ENCODE peak calls at places on chromosomes 3 and 15, in eight cellular contexts. P is tibial artery, F is mucosa of descending colon, J is cardiac muscle cell, H is coronary artery, Q is brain microvascular endothelial cell, V is pancreas, U is foreskin fibroblast. Y is an unnamed sample.

GRCh38 chr3:190533511-190534282 is 19.8 kb downstream of the IL1RAP start:
- DNase-seq in J (no peak), F (peak; percentile 28), U (peak; percentile 41), Q (peak; percentile 83), H (peak; percentile 74), P (peak; percentile 72), V (no peak), Y (no peak)

GRCh38 chr3:112327371-112327951 is 5.5 kb upstream of the CD200 start:
- DNase-seq in H (no peak), P (no peak), V (no peak), J (peak; percentile 40), F (no peak), U (peak; percentile 26), Q (peak; percentile 54), Y (peak; percentile 88)

GRCh38 chr3:37862219-37862711 is 585 bp downstream of the CTDSPL start:
- DNase-seq in F (peak; percentile 76), P (peak; percentile 55), V (peak; percentile 21), Q (peak; percentile 22), U (peak; percentile 46), J (peak; percentile 53), H (no peak), Y (no peak)

GRCh38 chr3:120357807-120358206 is 8.7 kb upstream of the LRRC58 start:
- DNase-seq in P (no peak), V (no peak), U (no peak), H (no peak), J (no peak), Q (no peak), F (no peak), Y (no peak)

GRCh38 chr3:123289336-123290106 is 87.8 kb downstream of the SEC22A start:
- DNase-seq in V (no peak), P (no peak), Q (no peak), H (no peak), U (no peak), F (no peak), J (no peak), Y (no peak)

GRCh38 chr3:131387796-131388195 is 6.2 kb downstream of the NUDT16 start:
- DNase-seq in J (no peak), P (no peak), H (no peak), F (no peak), U (no peak), V (no peak), Q (no peak), Y (no peak)

GRCh38 chr15:100602064-100602821 is at the start of the genes ASB7 and LINS1:
- DNase-seq in H (peak; percentile 100), F (peak; percentile 100), U (peak; percentile 100), V (peak; percentile 100), Q (peak; percentile 100), J (peak; percentile 100), P (peak; percentile 100), Y (peak; percentile 100)

GRCh38 chr15:97521894-97522293 is 438.6 kb upstream of the ARRDC4 start:
- DNase-seq in Q (no peak), F (no peak), P (no peak), J (peak; percentile 61), H (no peak), U (no peak), V (peak; percentile 4), Y (no peak)

GRCh38 chr3:156519758-156520162 is 35.2 kb downstream of the SSR3 start:
- DNase-seq in P (no peak), F (no peak), U (no peak), V (no peak), Q (no peak), H (no peak), J (no peak), Y (peak; percentile 24)

GRCh38 chr3:45832691-45833090 is 9.2 kb downstream of the LZTFL1 start:
- DNase-seq in Q (no peak), H (no peak), J (peak; percentile 25), F (no peak), V (no peak), P (no peak), U (no peak), Y (peak; percentile 53)

GRCh38 chr15:96020133-96020532 is 310.4 kb upstream of the NR2F2 start:
- DNase-seq in J (no peak), Q (no peak), P (no peak), F (no peak), H (no peak), V (peak; percentile 4), U (no peak), Y (no peak)

GRCh38 chr3:59600631-59601030 is 550.8 kb upstream of the CFAP20DC start:
- DNase-seq in J (no peak), V (no peak), H (no peak), F (no peak), P (no peak), U (no peak), Q (no peak), Y (no peak)

GRCh38 chr3:93988283-93988682 is 8.3 kb downstream of the ARL13B start:
- DNase-seq in V (no peak), P (no peak), U (no peak), H (no peak), J (no peak), F (no peak), Q (no peak), Y (no peak)

GRCh38 chr3:188264231-188265213 is 110.6 kb downstream of the LPP start:
- DNase-seq in F (no peak), Q (no peak), P (peak; percentile 67), J (no peak), H (no peak), U (peak; percentile 73), V (no peak), Y (no peak)

GRCh38 chr3:100635273-100635701 is 25.9 kb downstream of the ADGRG7 start:
- DNase-seq in V (no peak), Q (no peak), H (no peak), J (peak; percentile 18), P (no peak), F (no peak), U (no peak), Y (no peak)

GRCh38 chr15:90132437-90132836 is 30.2 kb upstream of the IDH2 start:
- DNase-seq in H (no peak), J (no peak), P (no peak), Q (no peak), U (no peak), F (no peak), V (no peak), Y (no peak)
- H3K4me3 ChIP-seq in H (no peak overlapping the region), J (no peak overlapping the region), P (no peak overlapping the region), Q (no peak overlapping the region), U (no peak overlapping the region), F (no peak overlapping the region), V (no peak overlapping the region), Y (no peak overlapping the region)

DNA sequence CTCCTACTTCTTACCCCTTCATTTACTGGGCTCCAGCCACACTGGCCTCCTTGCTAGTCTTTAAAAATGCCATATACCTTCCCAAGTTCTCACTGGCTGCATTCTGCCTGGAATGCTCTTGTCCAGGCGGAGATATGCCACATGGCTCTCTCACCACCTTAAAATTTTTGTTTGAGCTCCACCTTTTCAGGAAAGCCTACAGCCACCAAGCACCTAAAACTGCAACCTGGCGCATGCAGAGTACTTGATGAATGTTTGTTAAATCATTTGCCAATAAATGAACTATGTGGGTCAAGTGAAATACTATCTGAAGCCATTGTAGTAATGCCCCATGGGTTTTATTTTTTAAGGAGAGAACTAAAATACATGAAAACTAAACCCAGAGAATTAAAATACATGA is 54.3 kb downstream of the GLB1 start:
- DNase-seq in Q (no peak), P (no peak), F (no peak), U (no peak), V (no peak), J (no peak), H (no peak), Y (no peak)
- TF ChIP-seq CTCF in Q (no peak), P (no peak), F (no peak), U (no peak), V (no peak), J (no peak), H (no peak), Y (no peak)

DNA sequence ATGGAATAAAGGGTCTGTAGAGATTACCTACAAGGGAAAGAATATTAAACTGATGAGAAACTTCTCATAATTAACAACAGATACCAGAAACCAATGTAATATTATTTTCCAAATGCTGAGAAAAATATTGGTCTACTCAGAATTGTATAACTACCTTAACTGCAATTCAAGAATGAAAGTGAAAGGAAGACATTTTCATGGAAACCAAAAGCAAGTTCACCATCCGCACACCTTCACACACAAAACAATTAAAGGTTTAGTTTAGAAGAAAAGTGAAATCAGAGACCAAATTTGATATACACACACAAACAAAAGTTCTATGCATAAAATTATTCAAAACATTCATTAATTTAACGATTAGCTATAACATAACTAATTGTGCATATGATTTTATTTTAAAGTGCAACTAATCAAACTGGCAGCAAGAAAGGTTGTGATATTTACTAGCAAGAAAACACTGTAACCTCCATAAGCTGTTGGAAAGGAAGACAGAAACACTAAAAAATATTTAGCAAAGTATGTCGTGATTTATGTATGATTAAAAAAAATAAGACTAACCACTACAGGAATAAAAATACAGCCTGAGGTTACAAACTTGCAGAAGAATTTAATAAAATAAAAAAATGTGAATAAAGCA is 395.5 kb downstream of the FGF12 start:
- DNase-seq in Q (no peak), F (no peak), H (no peak), J (no peak), U (no peak), P (no peak), V (no peak), Y (no peak)
- H3K4me3 ChIP-seq in Q (no peak overlapping the region), F (no peak overlapping the region), H (peak overlapping the region; percentile 18), J (no peak overlapping the region), U (no peak overlapping the region), P (no peak overlapping the region), V (no peak overlapping the region), Y (no peak overlapping the region)

DNA sequence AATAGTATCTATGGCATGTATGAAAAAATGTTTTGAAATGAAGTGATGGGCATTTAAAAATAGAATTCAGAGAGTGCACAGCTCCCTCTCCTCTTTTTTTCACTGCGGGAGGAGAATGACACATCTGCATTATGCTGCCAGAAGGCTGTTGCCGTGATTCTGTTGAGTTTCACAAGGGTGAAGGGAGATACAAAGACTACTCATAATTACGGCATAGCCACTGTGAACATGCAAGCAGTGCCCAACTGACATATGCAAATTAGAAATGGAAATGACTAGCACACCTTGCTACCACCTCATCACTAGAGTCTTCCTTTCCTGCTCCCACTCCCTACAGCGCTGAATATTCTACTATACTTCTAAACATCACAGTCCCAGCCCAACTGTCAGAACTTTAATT is 20.1 kb downstream of the IFT57 start:
- DNase-seq in H (no peak), U (no peak), F (no peak), P (no peak), V (no peak), J (no peak), Q (peak; percentile 29), Y (peak; percentile 18)
- TF ChIP-seq CTCF in H (no peak), U (no peak), F (no peak), P (no peak), V (no peak), J (no peak), Q (no peak), Y (no peak)

DNA sequence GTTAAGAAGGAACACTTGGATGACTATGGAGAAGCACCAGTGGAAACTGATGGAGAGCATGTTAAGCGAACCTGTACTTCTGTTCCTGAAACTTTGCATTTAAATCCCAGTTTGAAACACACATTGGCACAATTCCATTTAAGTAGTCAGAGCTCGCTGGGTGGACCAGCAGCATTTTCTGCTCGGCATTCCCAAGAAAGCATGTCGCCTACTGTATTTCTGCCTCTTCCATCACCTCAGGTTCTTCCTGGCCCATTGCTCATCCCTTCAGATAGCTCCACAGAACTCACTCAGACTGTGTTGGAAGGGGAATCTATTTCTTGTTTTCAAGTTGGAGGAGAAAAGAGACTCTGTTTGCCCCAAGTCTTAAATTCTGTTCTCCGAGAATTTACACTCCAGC is 3.0 kb downstream of the SKIL start:
- DNase-seq in J (no peak), P (no peak), F (no peak), U (no peak), H (no peak), Q (no peak), V (no peak), Y (no peak)
- H3K4me3 ChIP-seq in J (no peak overlapping the region), P (peak overlapping the region; percentile 94), F (no peak overlapping the region), U (no peak overlapping the region), H (peak overlapping the region; percentile 52), Q (peak overlapping the region; percentile 10), V (no peak overlapping the region), Y (no peak overlapping the region)